ENCODE peak calls at places on chromosomes 6 and 20, in four cellular contexts. L, Q, O and G are unnamed samples.

GRCh38 chr6:157764346-157765068 is 58.5 kb upstream of the SNX9 start:
- DNase-seq in Q (no peak), L (peak), O (peak), G (peak)

GRCh38 chr6:75223461-75223860 is 17.6 kb upstream of the COL12A1 start:
- DNase-seq in L (no peak), Q (no peak), O (no peak), G (no peak)

GRCh38 chr6:2688416-2689064 is 62.2 kb downstream of the MYLK4 start:
- DNase-seq in O (no peak), Q (no peak), L (no peak), G (peak)

GRCh38 chr6:134328792-134329191 is 10.9 kb upstream of the SGK1 start:
- DNase-seq in O (no peak), L (no peak), Q (no peak), G (no peak)

GRCh38 chr6:35402136-35402855 is 49.8 kb upstream of the FANCE start:
- DNase-seq in Q (no peak), L (no peak), O (no peak), G (no peak)

GRCh38 chr20:56278205-56278604 is 29.7 kb downstream of the MC3R start:
- DNase-seq in O (no peak), Q (no peak), L (no peak), G (no peak)

GRCh38 chr20:24981750-24982149 is 10.8 kb downstream of the APMAP start:
- DNase-seq in L (peak), O (no peak), Q (no peak), G (no peak)

GRCh38 chr6:99588618-99589289 is 17.9 kb upstream of the PRDM13 start:
- DNase-seq in O (peak), Q (peak), L (peak), G (peak)

GRCh38 chr20:36644032-36644712 is 1.8 kb downstream of the SLA2 start:
- DNase-seq in L (no peak), O (peak), Q (no peak), G (no peak)

GRCh38 chr6:28490191-28490890 is 25.3 kb downstream of the GPX6 start:
- DNase-seq in Q (no peak), L (no peak), O (no peak), G (no peak)

GRCh38 chr6:119296036-119297035 is 53.2 kb downstream of the MAN1A1 start:
- DNase-seq in L (no peak), Q (no peak), O (no peak), G (no peak)

GRCh38 chr6:74000582-74000981 is 304.6 kb downstream of the CD109 start:
- DNase-seq in Q (no peak), L (no peak), O (no peak), G (no peak)

GRCh38 chr6:41331401-41332150 is 3.8 kb upstream of the NCR2 start:
- DNase-seq in Q (no peak), O (no peak), L (no peak), G (no peak)

GRCh38 chr6:16770701-16771569 is 9.7 kb upstream of the ATXN1 start:
- DNase-seq in Q (peak), O (peak), L (peak), G (peak)

GRCh38 chr6:170456886-170457698 is 96.0 kb downstream of the PSMB1 start:
- DNase-seq in Q (no peak), L (no peak), O (no peak), G (no peak)

GRCh38 chr6:152309648-152310047 is 327.5 kb downstream of the SYNE1 start:
- DNase-seq in Q (peak), L (no peak), O (peak), G (no peak)

GRCh38 chr6:41500561-41500960 is 45.6 kb upstream of the FOXP4 start:
- DNase-seq in O (no peak), Q (no peak), L (no peak), G (no peak)

GRCh38 chr20:22825076-22825475 is 210.0 kb upstream of the SSTR4 start:
- DNase-seq in O (no peak), Q (no peak), L (no peak), G (no peak)

GRCh38 chr6:126620747-126621146 is 280.8 kb downstream of the CENPW start:
- DNase-seq in L (no peak), O (no peak), Q (no peak), G (no peak)

GRCh38 chr20:17967595-17968365 is 814 bp downstream of the SNX5 start:
- DNase-seq in Q (peak), L (no peak), O (no peak), G (no peak)

GRCh38 chr6:116087437-116088027 is 13.1 kb upstream of the NT5DC1 start:
- DNase-seq in Q (no peak), L (no peak), O (no peak), G (peak)

GRCh38 chr20:8624046-8624445 is 444.8 kb upstream of the PLCB4 start:
- DNase-seq in Q (no peak), L (no peak), O (no peak), G (no peak)

GRCh38 chr6:125357515-125358256 is 55.9 kb upstream of the HDDC2 start:
- DNase-seq in O (no peak), L (no peak), Q (peak), G (no peak)

GRCh38 chr6:50661636-50662035 is 51.7 kb upstream of the TFAP2D start:
- DNase-seq in O (no peak), Q (no peak), L (no peak), G (no peak)

GRCh38 chr20:46230811-46231282 is 77.5 kb downstream of the CDH22 start:
- DNase-seq in Q (no peak), L (no peak), O (no peak), G (no peak)

GRCh38 chr6:21438237-21438985 is 155.1 kb upstream of the SOX4 start:
- DNase-seq in Q (no peak), L (no peak), O (peak), G (no peak)

GRCh38 chr6:143896096-143896880 is 32.0 kb downstream of the ZC2HC1B start:
- DNase-seq in O (no peak), Q (no peak), L (no peak), G (no peak)

GRCh38 chr20:48017992-48018391 is 232.7 kb upstream of the SULF2 start:
- DNase-seq in Q (no peak), O (no peak), L (no peak), G (no peak)

GRCh38 chr20:46572181-46572580 is 21.7 kb upstream of the OCSTAMP start:
- DNase-seq in L (no peak), O (no peak), Q (no peak), G (no peak)

GRCh38 chr6:52544325-52545022 is 32.4 kb downstream of the TRAM2 start:
- DNase-seq in O (no peak), Q (no peak), L (peak), G (no peak)

GRCh38 chr6:83827050-83827449 is 26.1 kb upstream of the RIPPLY2 start:
- DNase-seq in O (no peak), Q (no peak), L (no peak), G (no peak)

GRCh38 chr6:104537185-104537584 is 322.5 kb downstream of the HACE1 start:
- DNase-seq in Q (no peak), O (no peak), L (no peak), G (no peak)

GRCh38 chr20:23200914-23201313 is 114.8 kb upstream of the CD93 start:
- DNase-seq in L (peak), O (no peak), Q (peak), G (no peak)